ENCODE peak calls at places on chromosomes 7 and 10, in four cellular contexts. B is CD8-positive, alpha-beta T cell; I is heart right ventricle; N is endothelial cell of umbilical vein. H is an unnamed sample.

GRCh38 chr10:106181491-106181890 is 983.0 kb downstream of the SORCS1 start:
- DNase-seq in B (no peak), I (no peak), N (no peak), H (no peak)

GRCh38 chr7:75944507-75944906 is 29.6 kb downstream of the POR start:
- DNase-seq in B (no peak), I (no peak), N (no peak), H (no peak)

GRCh38 chr7:75617634-75618234 is 121.0 kb downstream of the HIP1 start:
- DNase-seq in B (peak; percentile 50), I (peak; percentile 48), N (no peak), H (no peak)

GRCh38 chr10:6168059-6168458 is 34.7 kb upstream of the PFKFB3 start:
- DNase-seq in B (no peak), I (no peak), N (no peak), H (no peak)

GRCh38 chr7:134460000-134460399 is 1.1 kb upstream of the AKR1B1 start:
- DNase-seq in B (no peak), I (no peak), N (no peak), H (no peak)

GRCh38 chr7:54541941-54542618 is at the start of gene VSTM2A:
- DNase-seq in B (peak; percentile 8), I (no peak), N (peak; percentile 1), H (no peak)

GRCh38 chr10:122054046-122055025 is 65.4 kb downstream of the TACC2 start:
- DNase-seq in B (no peak), I (peak; percentile 76), N (peak; percentile 71), H (no peak)

GRCh38 chr10:114749014-114749413 is 72.6 kb upstream of the FHIP2A start:
- DNase-seq in B (no peak), I (peak; percentile 24), N (peak; percentile 98), H (no peak)

GRCh38 chr7:101804642-101805401 is 12.6 kb upstream of the CUX1 start:
- DNase-seq in B (no peak), I (no peak), N (no peak), H (no peak)

DNA sequence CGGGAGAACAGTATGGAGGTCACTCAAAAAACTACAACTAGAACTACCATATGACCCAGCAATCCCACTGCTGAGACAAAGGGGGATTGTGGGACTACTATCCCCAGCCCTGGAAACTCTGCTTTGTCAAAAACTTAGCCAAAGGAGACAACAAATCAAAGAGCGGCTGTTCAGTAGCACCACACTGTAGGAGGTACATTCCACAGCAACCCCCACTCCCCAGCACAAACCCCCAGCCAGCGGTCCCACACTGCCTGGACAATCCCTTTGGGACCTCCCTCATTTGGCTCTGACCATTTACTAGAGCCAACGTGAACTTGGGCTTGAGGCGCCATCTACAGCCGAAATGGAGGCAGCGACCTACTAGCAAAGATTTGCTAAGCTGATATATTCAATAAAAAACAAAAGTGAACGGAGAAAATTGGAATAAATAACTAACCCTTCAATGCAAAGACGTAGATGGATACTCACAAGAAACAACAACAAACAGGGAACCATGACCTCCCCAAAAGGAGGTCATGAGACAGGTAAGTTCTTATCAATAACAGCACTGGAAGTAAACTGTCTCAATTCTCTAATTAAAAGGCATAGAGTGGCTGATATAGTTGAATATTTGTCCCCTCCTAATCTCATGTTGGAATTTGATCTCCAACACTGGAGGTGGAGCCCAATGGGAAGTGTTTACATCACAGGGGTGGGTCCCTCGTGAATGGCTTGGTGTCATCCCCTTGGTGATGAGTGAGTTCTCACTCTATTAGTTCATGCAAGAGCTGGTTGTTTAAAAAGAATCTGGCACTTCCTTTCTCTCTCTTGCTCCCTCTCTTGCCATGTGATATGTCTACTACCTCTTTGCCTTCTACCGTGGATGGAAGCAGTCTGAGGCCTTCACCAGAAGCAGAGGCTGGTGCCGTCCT is 119.0 kb upstream of the KCNMA1 start:
- DNase-seq in B (no peak), I (no peak), N (peak; percentile 78), H (no peak)
- TF ChIP-seq CTCF in B (no peak), I (peak; percentile 40), N (peak; percentile 78), H (no peak)

GRCh38 chr10:110304780-110305421 is at the start of gene SMNDC1:
- DNase-seq in B (peak; percentile 96), I (peak; percentile 98), N (peak; percentile 99), H (peak; percentile 96)

GRCh38 chr10:110305767-110306451 is 1.2 kb upstream of the SMNDC1 start:
- DNase-seq in B (peak; percentile 65), I (peak; percentile 50), N (peak; percentile 95), H (peak; percentile 23)

GRCh38 chr10:110304394-110304779 is 333 bp downstream of the SMNDC1 start:
- DNase-seq in B (no peak), I (peak; percentile 13), N (no peak), H (no peak)

GRCh38 chr10:110307805-110308204 is 3.1 kb upstream of the SMNDC1 start:
- DNase-seq in B (no peak), I (no peak), N (peak; percentile 67), H (no peak)

DNA sequence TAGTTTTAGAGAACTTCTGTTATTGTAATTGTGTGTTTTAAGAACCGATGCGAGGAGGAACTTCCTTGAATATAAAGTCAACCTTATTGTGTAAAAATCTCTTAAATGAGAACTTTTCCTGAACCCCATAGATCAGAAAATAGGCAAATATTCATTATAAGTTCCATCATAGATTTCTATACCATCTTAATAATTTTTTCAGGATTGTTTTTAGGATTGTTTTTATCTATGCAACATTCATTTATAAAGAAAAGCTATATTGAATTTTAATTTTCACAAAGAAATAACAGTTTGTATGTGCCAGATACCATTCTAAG is 1.7 kb upstream of the SMNDC1 start:
- DNase-seq in B (no peak), I (no peak), N (no peak), H (no peak)
- TF ChIP-seq CTCF in B (no peak), I (no peak), N (no peak), H (peak; percentile 49)

DNA sequence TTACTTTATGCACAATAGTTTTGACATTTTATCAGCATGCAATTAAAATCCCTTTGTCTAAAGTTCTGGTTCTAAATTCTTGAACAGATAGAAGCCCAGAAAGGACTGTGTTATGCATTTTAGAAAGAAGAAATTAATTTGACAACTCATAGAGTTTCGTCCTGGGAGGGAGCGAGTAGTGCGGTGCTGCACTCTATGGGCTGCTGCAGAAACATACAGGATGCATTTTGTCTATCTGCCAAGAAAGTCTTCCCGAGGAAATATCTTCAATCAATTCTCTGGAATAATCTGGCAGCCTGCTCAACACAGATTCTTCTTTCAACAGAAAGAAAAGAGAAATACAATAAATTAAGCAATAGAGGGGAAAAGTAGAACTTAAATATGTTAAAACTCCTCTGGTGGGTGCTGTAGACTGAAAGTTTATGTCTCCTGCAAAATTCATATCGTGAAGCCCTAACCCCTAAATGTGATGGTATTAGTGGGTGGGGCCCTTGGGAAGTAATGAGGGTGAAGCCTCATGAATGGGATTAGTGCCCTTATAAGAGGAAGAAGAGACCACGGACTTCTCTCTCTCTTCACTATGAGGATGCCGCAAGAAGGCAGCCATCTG is 39.0 kb upstream of the IFRD1 start:
- DNase-seq in B (no peak), I (peak; percentile 22), N (peak; percentile 66), H (no peak)
- TF ChIP-seq CTCF in B (no peak), I (peak; percentile 72), N (peak; percentile 68), H (peak; percentile 43)

GRCh38 chr7:88967432-88967831 is 171.9 kb upstream of the TEX47 start:
- DNase-seq in B (no peak), I (no peak), N (no peak), H (no peak)
- TF ChIP-seq CTCF in B (no peak), I (no peak), N (no peak), H (no peak)

GRCh38 chr10:87817291-87817872 is 644 bp downstream of the ATAD1 start:
- DNase-seq in B (no peak), I (no peak), N (no peak), H (no peak)
- TF ChIP-seq CTCF in B (no peak), I (no peak), N (no peak), H (no peak)

DNA sequence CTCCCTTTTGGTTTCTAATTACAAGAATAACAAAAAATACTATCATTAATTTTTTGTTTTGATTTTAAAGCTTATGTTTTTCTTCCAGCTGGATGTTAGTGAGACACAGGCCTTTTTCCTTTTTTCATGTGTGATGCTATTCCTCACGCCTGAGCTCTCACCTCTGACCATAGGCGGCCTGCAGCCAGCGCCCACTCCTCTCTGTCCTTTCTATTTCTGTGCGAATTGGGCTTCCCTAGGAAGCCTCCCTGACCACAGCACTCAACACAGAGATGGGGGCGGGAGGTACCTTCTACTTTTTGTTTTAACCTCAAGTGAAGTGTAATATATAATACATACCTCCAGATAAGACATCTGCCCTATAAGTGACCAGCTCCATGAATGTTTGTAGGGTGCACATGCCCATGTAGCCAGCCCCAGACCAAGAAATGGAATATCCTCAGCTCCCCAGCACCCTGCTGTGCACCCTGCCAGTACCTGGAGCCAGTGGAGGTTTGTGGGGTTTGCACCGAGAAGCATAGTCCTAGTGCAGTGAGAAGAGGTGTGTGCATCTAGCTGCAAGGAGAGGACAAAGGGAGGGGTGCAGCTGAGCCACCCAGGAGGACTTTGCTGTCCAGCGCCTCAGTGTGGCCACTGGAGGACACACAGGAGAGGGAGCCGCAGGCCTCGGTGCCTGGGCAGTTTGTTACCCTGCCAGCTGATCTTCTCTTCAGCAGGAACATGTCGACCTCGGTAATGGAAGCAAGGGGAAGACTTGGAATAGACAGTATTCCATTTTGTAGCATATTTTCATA is 38.5 kb downstream of the BNIP3 start:
- DNase-seq in B (peak; percentile 33), I (no peak), N (no peak), H (no peak)
- TF ChIP-seq CTCF in B (peak; percentile 23), I (peak; percentile 44), N (peak; percentile 55), H (peak; percentile 28)

GRCh38 chr7:100722480-100723212 is 2.4 kb downstream of the EPO start:
- DNase-seq in B (no peak), I (no peak), N (no peak), H (no peak)
- TF ChIP-seq CTCF in B (no peak), I (no peak), N (no peak), H (no peak)

GRCh38 chr10:4395731-4396130 is 430.3 kb upstream of the AKR1E2 start:
- DNase-seq in B (no peak), I (no peak), N (no peak), H (no peak)
- TF ChIP-seq CTCF in B (no peak), I (no peak), N (no peak), H (no peak)

H was measured in CD4-positive, alpha-beta T cell.